ENCODE peak calls at places on chromosomes 16 and 17, in ten cellular contexts. R is DND-41, V is thoracic aorta, Q is fibroblast of mammary gland, I is GM23338, E is HFF-Myc, J is neural crest cell, Y is H9, S is lower lobe of right lung, Z is AG04450. L is an unnamed sample.

GRCh38 chr17:75036643-75037268 is 10.0 kb downstream of the ATP5PD start:
- DNase-seq in J (no peak), Y (peak), E (no peak), V (peak), Z (no peak), R (peak), S (peak), I (peak), Q (peak), L (no peak)

GRCh38 chr17:56593073-56593740 is at the start of gene NOG:
- DNase-seq in J (peak), Y (peak), E (no peak), R (peak), Q (peak), S (peak), Z (no peak), V (no peak), I (peak), L (no peak)

GRCh38 chr17:72117748-72118587 is 2.9 kb upstream of the SOX9 start:
- DNase-seq in J (peak), V (no peak), Z (no peak), S (no peak), I (peak), Q (no peak), R (no peak), E (no peak), Y (peak), L (no peak)

GRCh38 chr16:68257251-68257905 is 6.9 kb upstream of the SLC7A6 start:
- DNase-seq in Z (no peak), V (no peak), S (no peak), I (no peak), R (peak), Q (no peak), E (no peak), Y (no peak), J (no peak), L (no peak)

GRCh38 chr16:85754403-85754802 is 3.5 kb upstream of the C16orf74 start:
- DNase-seq in Z (no peak), S (no peak), V (no peak), E (no peak), R (no peak), Q (no peak), J (no peak), I (no peak), Y (no peak), L (no peak)

GRCh38 chr16:30637952-30638351 is 12.8 kb upstream of the PRR14 start:
- DNase-seq in J (no peak), I (peak), Q (peak), Y (no peak), Z (no peak), R (peak), S (no peak), E (peak), V (no peak), L (no peak)

GRCh38 chr17:6420173-6420641 is 14.7 kb downstream of the AIPL1 start:
- DNase-seq in R (no peak), Z (no peak), J (peak), V (no peak), I (peak), S (no peak), E (no peak), Y (peak), Q (peak), L (no peak)

GRCh38 chr17:74816883-74817620 is 40.9 kb upstream of the NAT9 start:
- DNase-seq in J (no peak), Z (no peak), Q (no peak), I (no peak), E (no peak), S (no peak), Y (no peak), V (no peak), R (no peak), L (no peak)

GRCh38 chr17:81983639-81984373 is 6.4 kb downstream of the ASPSCR1 start:
- DNase-seq in V (no peak), Y (no peak), Z (no peak), I (no peak), J (no peak), E (no peak), Q (no peak), S (peak), R (no peak), L (no peak)

GRCh38 chr16:49485663-49486062 is 112.1 kb downstream of the C16orf78 start:
- DNase-seq in Z (no peak), Y (no peak), E (no peak), J (no peak), V (no peak), R (no peak), Q (no peak), S (no peak), I (no peak), L (no peak)

GRCh38 chr17:56076980-56077379 is 76.3 kb upstream of the ANKFN1 start:
- DNase-seq in S (no peak), Y (no peak), R (no peak), Z (no peak), E (no peak), V (no peak), J (no peak), I (no peak), Q (no peak), L (no peak)

GRCh38 chr17:49969134-49969759 is at the start of gene DLX4:
- DNase-seq in Z (no peak), R (no peak), V (no peak), Y (peak), S (no peak), Q (no peak), J (no peak), E (no peak), I (peak), L (no peak)

GRCh38 chr17:75776399-75777242 is 8.0 kb upstream of the UNK start:
- DNase-seq in E (no peak), Y (no peak), V (no peak), Q (peak), Z (no peak), R (no peak), S (no peak), J (no peak), I (no peak), L (no peak)

GRCh38 chr17:81288715-81289114 is 6.4 kb downstream of the SLC38A10 start:
- DNase-seq in I (no peak), J (no peak), Q (no peak), Y (no peak), S (no peak), R (no peak), V (no peak), E (no peak), Z (no peak), L (no peak)

GRCh38 chr16:82011199-82011641 is at the start of gene SDR42E1:
- DNase-seq in V (no peak), Z (no peak), R (no peak), I (peak), S (peak), E (no peak), Y (no peak), J (no peak), Q (no peak), L (no peak)

GRCh38 chr17:43013296-43013695 is 6.7 kb downstream of the IFI35 start:
- DNase-seq in R (no peak), V (no peak), Z (no peak), Y (no peak), Q (no peak), I (no peak), J (no peak), E (no peak), S (no peak), L (no peak)

GRCh38 chr17:80970044-80970761 is 21.4 kb upstream of the CHMP6 start:
- DNase-seq in S (peak), V (no peak), Z (no peak), Q (no peak), I (no peak), E (no peak), R (peak), J (no peak), Y (peak), L (no peak)

GRCh38 chr16:67396775-67397450 is 3.6 kb upstream of the TPPP3 start:
- DNase-seq in Q (no peak), R (no peak), S (no peak), I (no peak), E (no peak), Z (no peak), V (no peak), Y (no peak), J (no peak), L (no peak)

GRCh38 chr16:66370786-66371684 is 4.5 kb downstream of the CDH5 start:
- DNase-seq in S (no peak), E (no peak), Q (no peak), J (no peak), Y (no peak), I (no peak), V (no peak), R (no peak), Z (no peak), L (no peak)

GRCh38 chr17:38361700-38362465 is 10.2 kb downstream of the SOCS7 start:
- DNase-seq in S (no peak), E (no peak), Z (no peak), Y (no peak), Q (no peak), J (no peak), R (no peak), I (no peak), V (no peak), L (no peak)

GRCh38 chr16:74485916-74486315 is 64.6 kb upstream of the CLEC18B start:
- DNase-seq in Q (no peak), Y (no peak), V (no peak), J (no peak), E (no peak), R (no peak), S (no peak), I (no peak), Z (no peak), L (no peak)

GRCh38 chr16:66641387-66641786 is 36.9 kb downstream of the CMTM3 start:
- DNase-seq in Q (no peak), Y (no peak), E (no peak), Z (no peak), I (no peak), V (no peak), J (no peak), S (no peak), R (no peak), L (no peak)

GRCh38 chr16:68374961-68375660 is 64.3 kb downstream of the PRMT7 start:
- DNase-seq in R (no peak), Q (no peak), Z (no peak), J (no peak), I (peak), Y (no peak), V (no peak), S (no peak), E (no peak), L (no peak)

GRCh38 chr17:60423865-60424264 is 1.6 kb downstream of the CHCT1 start:
- DNase-seq in E (no peak), Y (no peak), S (no peak), Z (no peak), V (no peak), Q (no peak), I (no peak), R (no peak), J (no peak), L (no peak)

GRCh38 chr17:74738051-74738996 is 1.3 kb downstream of the RAB37 start:
- DNase-seq in Z (no peak), E (no peak), Q (no peak), R (peak), I (no peak), V (no peak), S (no peak), Y (no peak), J (no peak), L (no peak)

GRCh38 chr17:21239680-21240374 is 13.4 kb downstream of the NATD1 start:
- DNase-seq in R (peak), Q (peak), S (no peak), Z (no peak), V (no peak), I (peak), Y (peak), J (no peak), E (no peak), L (no peak)

GRCh38 chr16:20884240-20884556 is 16.0 kb downstream of the DCUN1D3 start:
- DNase-seq in E (no peak), R (peak), J (no peak), V (no peak), I (no peak), Z (peak), S (no peak), Y (no peak), Q (peak), L (no peak)

GRCh38 chr16:61862221-61862620 is 174.0 kb downstream of the CDH8 start:
- DNase-seq in S (no peak), Q (no peak), J (no peak), R (no peak), E (no peak), Z (no peak), I (no peak), V (no peak), Y (no peak), L (no peak)
- TF ChIP-seq CTCF in S (no peak), Q (no peak), J (no peak), R (no peak), E (no peak), Z (no peak), I (no peak), V (no peak), Y (no peak), L (no peak)

GRCh38 chr17:51630101-51630671 is 369.8 kb downstream of the UTP18 start:
- DNase-seq in S (no peak), Q (no peak), V (no peak), Y (no peak), Z (no peak), R (no peak), E (no peak), J (no peak), I (peak), L (no peak)
- TF ChIP-seq CTCF in S (no peak), Q (no peak), V (no peak), Y (no peak), Z (no peak), R (no peak), E (no peak), J (no peak), I (no peak), L (no peak)

GRCh38 chr16:71547168-71547567 is 20.9 kb downstream of the CHST4 start:
- DNase-seq in R (no peak), V (no peak), Z (no peak), Y (no peak), J (no peak), E (no peak), Q (no peak), S (no peak), I (no peak), L (no peak)

GRCh38 chr16:71537643-71538042 is 11.4 kb downstream of the CHST4 start:
- DNase-seq in R (peak), Z (peak), V (no peak), Q (peak), S (no peak), Y (peak), J (peak), E (no peak), I (peak), L (no peak)

GRCh38 chr16:71536752-71537499 is 10.7 kb downstream of the CHST4 start:
- DNase-seq in Q (no peak), S (no peak), Z (no peak), V (no peak), E (no peak), J (no peak), R (no peak), I (no peak), Y (no peak), L (no peak)

DNA sequence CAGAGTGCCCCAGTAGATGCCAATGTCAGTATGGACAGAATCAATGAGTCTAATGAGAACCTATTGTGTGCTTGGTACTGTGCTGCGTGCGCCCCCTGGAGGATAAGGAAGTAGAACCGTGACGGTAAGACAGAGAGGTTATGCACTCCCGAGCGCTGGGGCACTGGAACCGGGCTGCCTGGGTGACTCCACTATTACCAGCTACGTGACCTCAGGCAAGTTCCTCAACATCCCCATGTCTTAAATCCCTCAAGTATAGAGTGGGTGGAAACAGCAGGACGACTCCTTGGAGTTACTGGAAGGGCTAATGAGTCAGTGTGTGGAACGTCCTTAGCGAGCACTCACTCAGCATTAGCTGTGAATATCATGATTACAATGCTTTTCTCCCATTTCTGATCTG is 16.2 kb downstream of the CHST4 start:
- DNase-seq in Z (no peak), V (no peak), Y (peak), S (peak), I (peak), Q (peak), R (peak), J (peak), E (no peak), L (no peak)
- TF ChIP-seq CTCF in Z (peak), V (no peak), Y (peak), S (peak), I (peak), Q (peak), R (peak), J (peak), E (peak), L (peak)

DNA sequence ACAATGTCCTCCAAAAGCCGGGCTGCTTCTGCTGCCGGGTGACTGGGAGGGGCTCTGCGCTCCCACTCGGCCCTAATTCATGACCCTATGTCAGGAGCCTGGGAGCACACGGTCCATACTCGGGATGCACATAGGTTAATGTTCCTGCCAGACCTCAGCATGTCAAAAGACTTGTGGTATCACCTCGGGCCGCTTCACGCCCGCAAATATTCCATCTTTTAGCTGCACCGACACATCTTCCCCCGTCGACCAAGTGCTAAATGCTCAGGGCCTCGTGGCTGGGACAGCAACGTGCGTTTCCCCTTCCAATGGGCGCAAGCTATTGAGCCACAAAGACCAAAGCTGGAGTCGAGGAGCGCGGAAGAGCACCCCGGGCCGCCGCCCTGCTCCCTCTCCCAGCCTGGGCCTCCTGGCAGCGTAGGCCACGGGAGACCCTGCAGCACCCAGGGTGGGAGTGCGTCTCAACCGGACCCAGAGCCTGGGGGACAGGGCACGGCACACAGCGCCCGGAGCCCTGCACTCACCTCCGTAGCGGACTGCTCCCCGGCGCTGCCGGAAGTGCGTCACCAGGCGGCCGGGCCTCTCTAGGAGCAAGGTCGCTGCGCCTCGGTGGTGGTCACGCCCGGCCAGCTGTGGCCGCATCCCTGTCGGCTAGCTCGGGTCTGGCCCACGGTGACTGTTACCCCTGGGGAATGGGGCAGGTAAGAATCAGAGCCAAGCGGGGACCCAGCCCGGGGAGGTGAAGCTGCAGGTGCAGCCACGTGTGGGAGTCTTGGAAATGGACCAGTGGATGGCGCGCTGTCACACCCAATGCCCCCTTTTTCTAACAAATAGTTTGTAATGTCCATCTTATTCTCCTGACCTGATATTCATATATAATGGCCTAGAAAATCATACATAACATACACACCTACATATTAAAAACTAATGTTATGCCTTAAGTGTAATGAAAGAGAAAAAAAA is at the start of gene ZNF23:
- DNase-seq in I (peak), Y (peak), Q (peak), E (no peak), Z (peak), R (peak), J (peak), S (peak), V (peak), L (peak)
- TF ChIP-seq CTCF in I (peak), Y (peak), Q (no peak), E (no peak), Z (peak), R (peak), J (no peak), S (peak), V (no peak), L (peak)

GRCh38 chr16:50539822-50540710 is 8.1 kb upstream of the NKD1 start:
- DNase-seq in Q (no peak), S (no peak), E (no peak), R (no peak), I (peak), J (no peak), V (no peak), Z (no peak), Y (peak), L (no peak)
- TF ChIP-seq CTCF in Q (no peak), S (no peak), E (no peak), R (no peak), I (peak), J (no peak), V (no peak), Z (no peak), Y (peak), L (no peak)

DNA sequence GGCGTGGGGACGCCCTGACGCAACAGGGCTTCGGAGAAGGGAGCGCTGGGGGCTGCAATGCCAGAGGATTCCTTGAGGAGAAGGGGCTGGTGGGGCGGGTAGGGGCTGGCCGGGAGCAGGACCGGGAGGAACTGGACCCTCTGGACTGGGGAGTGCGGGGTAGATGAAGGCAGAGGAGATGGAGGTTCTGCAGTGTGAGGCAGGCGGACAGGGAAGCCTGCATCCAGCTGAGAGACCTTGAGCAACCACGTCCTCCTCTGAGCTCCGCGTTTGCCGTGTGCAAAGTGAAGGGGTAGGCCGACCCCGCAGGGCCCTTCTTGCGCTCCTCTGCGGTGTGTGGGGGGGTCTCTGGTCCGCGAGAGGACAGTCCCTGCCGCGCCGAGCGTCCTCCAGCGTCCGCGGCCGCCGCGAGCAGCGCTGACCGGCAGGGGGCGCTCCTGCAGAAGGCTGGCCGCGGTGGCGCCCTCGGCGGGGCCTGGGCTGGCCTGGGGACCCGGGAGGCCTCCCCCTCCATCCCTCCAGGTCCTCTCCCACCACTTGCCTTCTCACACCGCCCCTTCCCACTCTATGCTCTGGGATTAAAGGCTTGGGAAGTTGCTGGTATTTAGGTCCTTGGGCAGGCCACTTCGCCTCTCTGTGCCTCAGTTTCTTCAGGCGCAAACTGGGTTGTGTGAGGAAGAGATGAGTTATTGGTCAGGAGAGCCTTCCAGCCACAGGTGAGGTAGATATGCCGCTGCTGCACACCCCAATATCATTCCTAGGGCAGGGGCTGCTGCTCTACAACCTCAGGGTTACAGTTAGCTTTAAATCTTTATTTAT is 9.6 kb upstream of the WNT9B start:
- DNase-seq in Y (peak), I (peak), R (no peak), S (peak), Z (no peak), J (peak), E (no peak), V (no peak), Q (no peak), L (no peak)
- TF ChIP-seq CTCF in Y (peak), I (peak), R (no peak), S (peak), Z (peak), J (peak), E (peak), V (peak), Q (no peak), L (peak)

DNA sequence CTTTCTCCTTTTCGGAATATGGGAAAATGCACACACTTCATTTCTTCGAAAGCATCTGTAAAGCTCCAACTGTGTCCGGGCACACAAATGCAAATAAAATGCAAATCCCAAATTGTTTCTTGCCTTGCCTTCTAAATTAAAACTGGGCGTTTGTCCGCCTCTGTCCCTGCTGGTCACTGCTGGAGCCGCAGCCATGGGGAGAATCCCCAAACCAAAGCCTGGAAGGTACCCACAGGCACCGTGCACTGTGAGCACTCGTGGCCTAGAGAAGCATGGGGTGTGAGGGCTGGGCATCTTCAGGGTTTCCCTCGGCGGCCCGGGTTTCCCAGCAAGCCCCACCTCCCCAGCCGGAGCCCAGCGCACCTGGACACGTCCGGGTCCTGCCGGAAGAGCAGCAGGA is 2.9 kb downstream of the SLC47A2 start:
- DNase-seq in J (no peak), V (no peak), R (no peak), S (no peak), I (peak), Y (peak), Q (no peak), Z (no peak), E (no peak), L (no peak)
- TF ChIP-seq CTCF in J (peak), V (no peak), R (no peak), S (no peak), I (peak), Y (peak), Q (peak), Z (peak), E (peak), L (no peak)